ENCODE peak calls at places on chromosomes 11 and 22, in eight cellular contexts. I, G, U, F, R, M, S and A are unnamed samples.

GRCh38 chr11:47147250-47147649 is 29.4 kb downstream of the ARFGAP2 start:
- DNase-seq in I (no peak), G (no peak), U (no peak), F (no peak), R (no peak), M (no peak), S (no peak), A (no peak)

GRCh38 chr11:465896-466538 is 15.9 kb downstream of the PTDSS2 start:
- DNase-seq in I (no peak), G (no peak), U (no peak), F (no peak), R (no peak), M (no peak), S (no peak), A (no peak)

GRCh38 chr11:11841605-11842425 is at the start of gene USP47:
- DNase-seq in I (peak), G (no peak), U (peak), F (peak), R (peak), M (peak), S (peak), A (peak)

GRCh38 chr22:33674357-33674756 is 245.9 kb downstream of the LARGE1 start:
- DNase-seq in I (no peak), G (no peak), U (no peak), F (no peak), R (no peak), M (no peak), S (no peak), A (no peak)

GRCh38 chr11:132610216-132610615 is 922.1 kb downstream of the OPCML start:
- DNase-seq in I (no peak), G (no peak), U (no peak), F (no peak), R (no peak), M (no peak), S (no peak), A (no peak)

GRCh38 chr22:23901600-23901999 is 7.4 kb downstream of the MIF start:
- DNase-seq in I (no peak), G (no peak), U (no peak), F (no peak), R (no peak), M (no peak), S (no peak), A (no peak)

GRCh38 chr11:132911186-132911585 is 621.1 kb downstream of the OPCML start:
- DNase-seq in I (peak), G (no peak), U (no peak), F (no peak), R (no peak), M (no peak), S (no peak), A (no peak)

GRCh38 chr22:26893034-26893710 is 235.8 kb downstream of the MIAT start:
- DNase-seq in I (no peak), G (no peak), U (no peak), F (no peak), R (no peak), M (no peak), S (no peak), A (no peak)

GRCh38 chr11:3904228-3904627 is 48.8 kb downstream of the STIM1 start:
- DNase-seq in I (no peak), G (no peak), U (no peak), F (no peak), R (no peak), M (no peak), S (no peak), A (no peak)

GRCh38 chr11:114202011-114202609 is 94.1 kb upstream of the NNMT start:
- DNase-seq in I (no peak), G (no peak), U (no peak), F (no peak), R (no peak), M (no peak), S (no peak), A (no peak)

GRCh38 chr11:70244698-70245097 is 25.8 kb upstream of the PPFIA1 start:
- DNase-seq in I (peak), G (peak), U (no peak), F (no peak), R (no peak), M (no peak), S (no peak), A (no peak)

GRCh38 chr11:27216268-27217149 is 146.5 kb downstream of the CCDC34 start:
- DNase-seq in I (no peak), G (no peak), U (no peak), F (no peak), R (peak), M (no peak), S (no peak), A (no peak)

GRCh38 chr11:10386361-10386760 is 68.7 kb upstream of the AMPD3 start:
- DNase-seq in I (no peak), G (no peak), U (no peak), F (no peak), R (no peak), M (no peak), S (no peak), A (no peak)

GRCh38 chr11:10693509-10694071 is at the start of gene IRAG1:
- DNase-seq in I (no peak), G (no peak), U (no peak), F (no peak), R (no peak), M (no peak), S (no peak), A (no peak)

GRCh38 chr11:68200639-68201038 is 12.5 kb downstream of the KMT5B start:
- DNase-seq in I (no peak), G (peak), U (no peak), F (no peak), R (no peak), M (no peak), S (no peak), A (no peak)

GRCh38 chr22:43118953-43119458 is 8.5 kb downstream of the BIK start:
- DNase-seq in I (no peak), G (no peak), U (no peak), F (no peak), R (no peak), M (no peak), S (peak), A (peak)